ENCODE peak calls at places on chromosome 5, in seven cellular contexts. D is activated CD8-positive, alpha-beta T cell treated with anti-CD3 and anti-CD28 coated beads, Interleukin-2, amount 10 ng/mL, durations not matched to agents 7 days and 5 days; X is HTR-8/SVneo; B is globus pallidus; U is Kasumi-1; G is neural crest cell; V is NCI-H1048. K is an unnamed sample.

GRCh38 chr5:133618141-133618540 is 5.8 kb upstream of the FSTL4 start:
- DNase-seq in D (no peak), X (no peak), B (no peak), U (no peak), G (no peak), V (no peak), K (no peak)

GRCh38 chr5:168699002-168699401 is 119.8 kb upstream of the PANK3 start:
- DNase-seq in D (no peak), X (no peak), B (peak), U (no peak), G (no peak), V (no peak), K (no peak)

GRCh38 chr5:150111121-150111520 is 24.8 kb upstream of the CSF1R start:
- DNase-seq in D (peak), X (no peak), B (no peak), U (no peak), G (no peak), V (no peak), K (no peak)

GRCh38 chr5:65480306-65480865 is 1.3 kb downstream of the ADAMTS6 start:
- DNase-seq in D (peak), X (no peak), B (peak), U (peak), G (no peak), V (peak), K (peak)

GRCh38 chr5:130529111-130529510 is 624.8 kb downstream of the CHSY3 start:
- DNase-seq in D (no peak), X (no peak), B (no peak), U (no peak), G (no peak), V (no peak), K (no peak)

GRCh38 chr5:156149203-156149602 is 177.8 kb upstream of the SGCD start:
- DNase-seq in D (no peak), X (no peak), B (no peak), U (no peak), G (no peak), V (no peak), K (no peak)

GRCh38 chr5:172266676-172267092 is 16.9 kb downstream of the UBTD2 start:
- DNase-seq in D (no peak), X (no peak), B (no peak), U (no peak), G (no peak), V (no peak), K (no peak)

GRCh38 chr5:90709323-90710148 is 150.9 kb downstream of the ADGRV1 start:
- DNase-seq in D (no peak), X (peak), B (peak), U (peak), G (peak), V (no peak), K (peak)

GRCh38 chr5:169003721-169004481 is 297.0 kb downstream of the SLIT3 start:
- DNase-seq in D (no peak), X (peak), B (no peak), U (no peak), G (no peak), V (no peak), K (peak)

GRCh38 chr5:120124031-120124430 is 340.1 kb upstream of the PRR16 start:
- DNase-seq in D (no peak), X (no peak), B (no peak), U (no peak), G (no peak), V (no peak), K (no peak)

GRCh38 chr5:168318237-168318636 is 26.8 kb downstream of the WWC1 start:
- DNase-seq in D (no peak), X (no peak), B (no peak), U (no peak), G (no peak), V (no peak), K (no peak)

GRCh38 chr5:54595724-54596123 is 78.2 kb downstream of the SNX18 start:
- DNase-seq in D (no peak), X (no peak), B (no peak), U (no peak), G (no peak), V (no peak), K (no peak)

GRCh38 chr5:67291066-67291465 is 94.5 kb upstream of the CD180 start:
- DNase-seq in D (no peak), X (no peak), B (no peak), U (no peak), G (no peak), V (no peak), K (peak)

GRCh38 chr5:149962040-149962439 is 1.5 kb downstream of the SLC26A2 start:
- DNase-seq in D (peak), X (peak), B (peak), U (peak), G (no peak), V (no peak), K (peak)

GRCh38 chr5:108238936-108239887 is 142.7 kb downstream of the FBXL17 start:
- DNase-seq in D (no peak), X (no peak), B (no peak), U (no peak), G (no peak), V (no peak), K (no peak)

GRCh38 chr5:180832638-180833068 is 28.4 kb downstream of the ZFP62 start:
- DNase-seq in D (peak), X (no peak), B (no peak), U (peak), G (no peak), V (no peak), K (no peak)

GRCh38 chr5:95963650-95964410 is 2.2 kb upstream of the ELL2 start:
- DNase-seq in D (no peak), X (no peak), B (no peak), U (no peak), G (no peak), V (no peak), K (no peak)

GRCh38 chr5:111386832-111387162 is 125.5 kb downstream of the STARD4 start:
- DNase-seq in D (no peak), X (no peak), B (no peak), U (no peak), G (no peak), V (no peak), K (no peak)

GRCh38 chr5:58201922-58202648 is 257.8 kb downstream of the PLK2 start:
- DNase-seq in D (no peak), X (no peak), B (no peak), U (no peak), G (no peak), V (no peak), K (no peak)

GRCh38 chr5:128695791-128696520 is 157.9 kb upstream of the FBN2 start:
- DNase-seq in D (no peak), X (no peak), B (no peak), U (no peak), G (no peak), V (no peak), K (no peak)

GRCh38 chr5:161340012-161340411 is 206.5 kb downstream of the GABRB2 start:
- DNase-seq in D (no peak), X (no peak), B (no peak), U (no peak), G (no peak), V (no peak), K (no peak)

GRCh38 chr5:33321026-33321425 is 119.7 kb upstream of the TARS1 start:
- DNase-seq in D (no peak), X (peak), B (no peak), U (no peak), G (no peak), V (no peak), K (no peak)

GRCh38 chr5:38871790-38872551 is 26.2 kb downstream of the OSMR start:
- DNase-seq in D (no peak), X (peak), B (no peak), U (no peak), G (no peak), V (no peak), K (no peak)

GRCh38 chr5:150488519-150489357 is 19.2 kb upstream of the NDST1 start:
- DNase-seq in D (no peak), X (no peak), B (peak), U (peak), G (no peak), V (no peak), K (peak)

GRCh38 chr5:124655943-124656459 is 90.4 kb downstream of the ZNF608 start:
- DNase-seq in D (no peak), X (peak), B (no peak), U (peak), G (no peak), V (peak), K (no peak)

GRCh38 chr5:163565492-163565891 is 60.1 kb downstream of the MAT2B start:
- DNase-seq in D (no peak), X (no peak), B (no peak), U (no peak), G (no peak), V (no peak), K (no peak)

GRCh38 chr5:14671414-14671813 is 6.9 kb downstream of the OTULIN start:
- DNase-seq in D (no peak), X (no peak), B (no peak), U (no peak), G (no peak), V (no peak), K (no peak)

GRCh38 chr5:143985832-143986485 is 174.0 kb downstream of the HMHB1 start:
- DNase-seq in D (no peak), X (peak), B (no peak), U (no peak), G (no peak), V (no peak), K (no peak)

GRCh38 chr5:169933127-169933526 is 47.2 kb downstream of the INSYN2B start:
- DNase-seq in D (no peak), X (no peak), B (no peak), U (no peak), G (no peak), V (no peak), K (no peak)

GRCh38 chr5:5544094-5544663 is 121.7 kb downstream of the ICE1 start:
- DNase-seq in D (no peak), X (no peak), B (no peak), U (no peak), G (no peak), V (no peak), K (no peak)

GRCh38 chr5:68593211-68593701 is 377.7 kb downstream of the PIK3R1 start:
- DNase-seq in D (no peak), X (no peak), B (no peak), U (no peak), G (no peak), V (no peak), K (no peak)

GRCh38 chr5:14240366-14240765 is 97.2 kb downstream of the TRIO start:
- DNase-seq in D (no peak), X (no peak), B (no peak), U (no peak), G (no peak), V (no peak), K (no peak)

GRCh38 chr5:149141957-149142851 is 911 bp downstream of the ABLIM3 start:
- DNase-seq in D (no peak), X (no peak), B (no peak), U (no peak), G (no peak), V (no peak), K (peak)

GRCh38 chr5:141507387-141508091 is 18.7 kb downstream of the PCDHGC5 start:
- DNase-seq in D (no peak), X (no peak), B (no peak), U (no peak), G (no peak), V (no peak), K (no peak)

GRCh38 chr5:86030753-86031152 is 587.0 kb upstream of the COX7C start:
- DNase-seq in D (no peak), X (no peak), B (no peak), U (no peak), G (no peak), V (no peak), K (no peak)

GRCh38 chr5:172175263-172175719 is 12.7 kb downstream of the STK10 start:
- DNase-seq in D (peak), X (no peak), B (peak), U (peak), G (no peak), V (no peak), K (peak)

GRCh38 chr5:178377583-178378270 is 145.1 kb upstream of the PHYKPL start:
- DNase-seq in D (no peak), X (no peak), B (no peak), U (no peak), G (no peak), V (no peak), K (no peak)

GRCh38 chr5:68320094-68320986 is 104.8 kb downstream of the PIK3R1 start:
- DNase-seq in D (no peak), X (no peak), B (no peak), U (no peak), G (no peak), V (no peak), K (no peak)

K was measured in pons.